ENCODE peak calls at places on chromosome 22, in ten cellular contexts. W is mesendoderm, U is BE2C, J is aorta, O is pancreas, M is adrenal gland, P is adipocyte, D is left ventricle myocardium inferior, K is fibroblast of lung, L is body of pancreas. Y is an unnamed sample. For H3K27me3, the result is how much of the 10 kb centered on the place peaks cover.

GRCh38 chr22:39132871-39133524 is 19.5 kb downstream of the CBX7 start:
- DNase-seq in W (no peak), U (no peak), J (no peak), O (no peak), M (no peak), P (no peak), D (no peak), K (no peak), L (no peak), Y (peak)

GRCh38 chr22:32745251-32745995 is 56.1 kb upstream of the TIMP3 start:
- DNase-seq in W (peak), U (no peak), J (no peak), O (no peak), M (no peak), P (peak), D (peak), K (peak), L (peak), Y (peak)

GRCh38 chr22:39283312-39284141 is 35.9 kb downstream of the RPL3 start:
- DNase-seq in W (no peak), U (no peak), J (peak), O (no peak), M (peak), P (no peak), D (peak), K (peak), L (peak), Y (peak)

GRCh38 chr22:48178536-48178935 is 1416.1 kb downstream of the TBC1D22A start:
- DNase-seq in W (no peak), U (no peak), J (no peak), O (no peak), M (no peak), P (no peak), D (no peak), K (no peak), L (no peak), Y (no peak)

GRCh38 chr22:48513929-48514328 is 1313.7 kb downstream of the BRD1 start:
- DNase-seq in W (no peak), U (no peak), J (no peak), O (no peak), M (no peak), P (no peak), D (no peak), K (no peak), L (no peak), Y (no peak)

GRCh38 chr22:32552540-32552939 is 77.9 kb downstream of the FBXO7 start:
- DNase-seq in W (no peak), U (no peak), J (no peak), O (no peak), M (no peak), P (no peak), D (no peak), K (no peak), L (no peak), Y (no peak)

GRCh38 chr22:32446321-32446720 is 17.9 kb downstream of the BPIFC start:
- DNase-seq in W (no peak), U (no peak), J (no peak), O (no peak), M (no peak), P (no peak), D (no peak), K (no peak), L (no peak), Y (no peak)

GRCh38 chr22:50041361-50042065 is 16.6 kb downstream of the TTLL8 start:
- DNase-seq in W (no peak), U (no peak), J (peak), O (peak), M (no peak), P (no peak), D (no peak), K (no peak), L (no peak), Y (no peak)

GRCh38 chr22:17579535-17579981 is 16.3 kb downstream of the SLC25A18 start:
- DNase-seq in W (no peak), U (no peak), J (no peak), O (no peak), M (no peak), P (no peak), D (no peak), K (no peak), L (no peak), Y (no peak)

GRCh38 chr22:35467788-35468187 is 67.8 kb downstream of the MCM5 start:
- DNase-seq in W (peak), U (peak), J (peak), O (no peak), M (peak), P (peak), D (peak), K (peak), L (peak), Y (peak)

GRCh38 chr22:49966716-49967332 is 6.3 kb downstream of the PIM3 start:
- DNase-seq in W (no peak), U (peak), J (peak), O (peak), M (peak), P (peak), D (peak), K (peak), L (peak), Y (peak)

GRCh38 chr22:31084811-31085492 is 3.8 kb downstream of the SMTN start:
- DNase-seq in W (peak), U (peak), J (peak), O (peak), M (peak), P (peak), D (peak), K (peak), L (peak), Y (peak)

GRCh38 chr22:37824674-37825641 is 1.8 kb downstream of the GALR3 start:
- DNase-seq in W (peak), U (no peak), J (no peak), O (no peak), M (no peak), P (peak), D (no peak), K (no peak), L (no peak), Y (no peak)

GRCh38 chr22:25077964-25078363 is 121.7 kb upstream of the CRYBB3 start:
- DNase-seq in W (no peak), U (no peak), J (no peak), O (no peak), M (no peak), P (no peak), D (no peak), K (no peak), L (no peak), Y (no peak)

GRCh38 chr22:37843746-37844089 is 416 bp downstream of the ANKRD54 start:
- DNase-seq in W (no peak), U (peak), J (peak), O (peak), M (peak), P (peak), D (peak), K (peak), L (no peak), Y (peak)

GRCh38 chr22:31206896-31207687 is 5.0 kb upstream of the LIMK2 start:
- DNase-seq in W (no peak), U (peak), J (no peak), O (no peak), M (no peak), P (no peak), D (peak), K (no peak), L (peak), Y (peak)

GRCh38 chr22:45200862-45201511 is 37.3 kb downstream of the NUP50 start:
- DNase-seq in W (peak), U (no peak), J (no peak), O (no peak), M (no peak), P (no peak), D (no peak), K (peak), L (no peak), Y (no peak)

GRCh38 chr22:33180371-33180770 is 122.2 kb upstream of the SYN3 start:
- DNase-seq in W (no peak), U (no peak), J (no peak), O (no peak), M (no peak), P (peak), D (no peak), K (no peak), L (no peak), Y (no peak)

GRCh38 chr22:50486561-50487289 is at the start of gene MIOX:
- DNase-seq in W (no peak), U (peak), J (no peak), O (peak), M (no peak), P (no peak), D (no peak), K (no peak), L (no peak), Y (no peak)

GRCh38 chr22:18000441-18001039 is 23.8 kb downstream of the MICAL3 start:
- DNase-seq in W (peak), U (peak), J (peak), O (peak), M (no peak), P (peak), D (no peak), K (no peak), L (peak), Y (peak)

GRCh38 chr22:29344137-29344536 is 28.6 kb upstream of the RASL10A start:
- DNase-seq in W (peak), U (peak), J (peak), O (peak), M (peak), P (peak), D (peak), K (peak), L (peak), Y (peak)

GRCh38 chr22:30875481-30876215 is 92.9 kb downstream of the MORC2 start:
- DNase-seq in W (no peak), U (no peak), J (peak), O (peak), M (peak), P (no peak), D (peak), K (no peak), L (no peak), Y (peak)

GRCh38 chr22:22181515-22181959 is 63.0 kb upstream of the VPREB1 start:
- DNase-seq in W (no peak), U (no peak), J (no peak), O (no peak), M (no peak), P (no peak), D (no peak), K (no peak), L (no peak), Y (no peak)

GRCh38 chr22:33867118-33867863 is 53.0 kb downstream of the LARGE1 start:
- DNase-seq in W (no peak), U (no peak), J (no peak), O (no peak), M (no peak), P (no peak), D (no peak), K (peak), L (no peak), Y (no peak)

GRCh38 chr22:17785185-17786184 is 11.2 kb upstream of the BID start:
- DNase-seq in W (peak), U (no peak), J (peak), O (peak), M (peak), P (peak), D (peak), K (peak), L (peak), Y (peak)

GRCh38 chr22:30964858-30965257 is 3.7 kb downstream of the MORC2 start:
- DNase-seq in W (no peak), U (no peak), J (no peak), O (no peak), M (no peak), P (no peak), D (no peak), K (no peak), L (no peak), Y (no peak)

GRCh38 chr22:45102896-45103420 is 60.8 kb upstream of the NUP50 start:
- DNase-seq in W (no peak), U (no peak), J (no peak), O (no peak), M (no peak), P (no peak), D (no peak), K (no peak), L (no peak), Y (no peak)

DNA sequence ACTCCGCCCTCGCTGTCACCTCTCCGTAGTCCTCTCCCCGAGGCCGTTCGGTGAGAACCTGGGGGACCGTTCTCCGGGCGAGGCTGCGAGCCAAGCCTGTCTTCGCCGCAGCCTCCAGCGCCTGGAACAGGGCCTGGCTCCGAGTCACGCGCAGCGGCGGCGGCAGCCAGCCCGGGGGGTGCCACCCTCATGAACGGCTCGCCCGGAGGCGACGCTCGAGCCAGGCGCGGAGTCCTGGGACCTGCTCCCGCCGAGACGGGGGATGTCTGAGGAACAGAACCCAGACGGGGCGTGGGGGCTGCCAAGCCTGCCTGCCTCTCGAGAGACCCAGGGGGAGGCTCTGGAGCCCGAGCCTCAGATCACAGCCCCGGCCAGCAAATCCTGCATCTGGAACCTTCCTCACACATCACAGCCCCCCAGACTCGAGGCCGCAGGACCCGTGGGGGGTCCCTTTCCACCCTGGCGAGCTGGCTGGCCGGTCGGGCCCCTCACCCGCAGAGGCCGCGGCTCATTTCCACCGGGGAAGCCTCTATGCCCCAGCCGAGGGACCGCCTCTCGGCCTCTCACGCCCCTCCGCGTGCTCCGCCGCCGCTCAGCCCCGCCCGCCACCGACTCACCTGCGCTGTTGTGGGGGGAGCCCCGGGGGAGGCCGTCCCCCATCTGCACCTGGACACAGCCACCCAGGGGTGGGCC is 4.1 kb downstream of the SHISA8 start:
- DNase-seq in W (no peak), U (peak), J (no peak), O (no peak), M (peak), P (peak), D (peak), K (no peak), L (peak), Y (no peak)
- H3K4me3 ChIP-seq in W (no peak), U (peak), J (no peak), O (no peak), M (no peak), P (no peak), D (peak), K (no peak), L (no peak), Y (peak)

GRCh38 chr22:19730662-19731360 is 7.5 kb downstream of the GP1BB start:
- DNase-seq in W (peak), U (peak), J (peak), O (peak), M (peak), P (peak), D (peak), K (peak), L (peak), Y (peak)

GRCh38 chr22:19730141-19730661 is 6.9 kb downstream of the GP1BB start:
- DNase-seq in W (no peak), U (no peak), J (no peak), O (no peak), M (no peak), P (no peak), D (no peak), K (no peak), L (no peak), Y (no peak)

GRCh38 chr22:19732403-19733113 is 9.2 kb downstream of the GP1BB start:
- DNase-seq in W (no peak), U (no peak), J (no peak), O (no peak), M (no peak), P (no peak), D (no peak), K (no peak), L (no peak), Y (no peak)

GRCh38 chr22:19731361-19731725 is 8.0 kb downstream of the GP1BB start:
- DNase-seq in W (no peak), U (no peak), J (no peak), O (no peak), M (no peak), P (no peak), D (no peak), K (no peak), L (no peak), Y (no peak)

GRCh38 chr22:19731736-19732135 is 8.4 kb downstream of the GP1BB start:
- DNase-seq in W (no peak), U (no peak), J (no peak), O (no peak), M (no peak), P (no peak), D (no peak), K (no peak), L (no peak), Y (no peak)
- H3K27me3 ChIP-seq in W (under half), U (under half), J (under half), O (under half), M (under half), P (under half), D (under half), K (under half), L (under half), Y (under half)

DNA sequence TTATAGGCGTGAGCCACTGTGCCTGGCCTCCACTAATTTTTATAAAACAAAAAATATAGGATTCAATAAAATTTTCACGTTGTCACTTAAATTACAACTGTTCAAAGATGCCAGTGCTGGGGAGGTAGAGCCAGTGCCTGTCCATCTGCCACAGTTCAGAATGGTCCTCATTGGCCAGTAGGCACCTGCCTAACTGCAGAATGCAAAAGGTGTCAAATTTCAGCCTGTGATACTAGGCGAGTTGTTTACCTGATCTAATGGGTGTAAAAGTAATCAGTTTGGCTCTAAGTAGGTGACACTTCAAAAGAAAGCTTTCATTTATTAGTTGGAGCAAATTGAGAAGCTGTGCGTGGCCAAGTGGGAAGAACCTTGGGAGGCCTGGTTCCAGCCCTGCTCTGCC is 2.4 kb downstream of the SMARCB1 start:
- DNase-seq in W (peak), U (no peak), J (no peak), O (no peak), M (no peak), P (no peak), D (no peak), K (no peak), L (no peak), Y (no peak)
- H3K4me3 ChIP-seq in W (no peak), U (no peak), J (no peak), O (no peak), M (no peak), P (no peak), D (no peak), K (no peak), L (no peak), Y (no peak)

GRCh38 chr22:20228055-20228938 is 39.8 kb downstream of the RTN4R start:
- DNase-seq in W (no peak), U (no peak), J (no peak), O (no peak), M (no peak), P (no peak), D (no peak), K (no peak), L (peak), Y (no peak)

GRCh38 chr22:20230777-20231420 is 37.2 kb downstream of the RTN4R start:
- DNase-seq in W (no peak), U (no peak), J (no peak), O (no peak), M (no peak), P (no peak), D (no peak), K (no peak), L (no peak), Y (no peak)

GRCh38 chr22:20231499-20232236 is 36.5 kb downstream of the RTN4R start:
- DNase-seq in W (no peak), U (no peak), J (no peak), O (no peak), M (no peak), P (no peak), D (no peak), K (no peak), L (no peak), Y (no peak)

GRCh38 chr22:20228939-20229272 is 39.2 kb downstream of the RTN4R start:
- DNase-seq in W (no peak), U (no peak), J (no peak), O (no peak), M (no peak), P (no peak), D (no peak), K (no peak), L (no peak), Y (no peak)

GRCh38 chr22:20229916-20230775 is 38.0 kb downstream of the RTN4R start:
- DNase-seq in W (no peak), U (no peak), J (peak), O (no peak), M (no peak), P (no peak), D (no peak), K (no peak), L (peak), Y (no peak)
- H3K27me3 ChIP-seq in W (under half), U (under half), J (under half), O (under half), M (under half), P (under half), D (under half), K (under half), L (under half), Y (under half)